ENCODE peak calls at places on chromosomes 11 and 22, in four cellular contexts. Z is Caco-2, U is tibial artery, L is lower lobe of right lung. S is an unnamed sample.
A peak's percentile ranks its signal among the peaks of the same experiment; 100 is the strongest.

GRCh38 chr11:130131957-130132850 is 27.4 kb upstream of the ST14 start:
- DNase-seq in Z (peak; percentile 85), U (no peak), L (no peak), S (peak; percentile 53)

GRCh38 chr11:81007046-81007445 is 1566.2 kb upstream of the TENM4 start:
- DNase-seq in U (no peak), Z (no peak), L (no peak), S (no peak)

GRCh38 chr11:65891180-65892136 is 985 bp downstream of the CCDC85B start:
- DNase-seq in U (peak; percentile 46), L (peak; percentile 62), Z (no peak), S (peak; percentile 59)

GRCh38 chr11:64759722-64760719 is at the start of gene PYGM:
- DNase-seq in U (peak; percentile 87), L (no peak), Z (peak; percentile 43), S (peak; percentile 78)

GRCh38 chr11:100681064-100681502 is 6.0 kb upstream of the ARHGAP42 start:
- DNase-seq in Z (peak; percentile 81), U (peak; percentile 77), L (peak; percentile 79), S (no peak)

GRCh38 chr11:31387379-31387778 is 17.7 kb downstream of the DNAJC24 start:
- DNase-seq in U (no peak), Z (peak; percentile 60), L (no peak), S (no peak)

GRCh38 chr11:24321229-24321628 is 175.6 kb upstream of the LUZP2 start:
- DNase-seq in L (no peak), U (no peak), Z (no peak), S (no peak)

GRCh38 chr22:30838111-30838510 is 130.5 kb downstream of the MORC2 start:
- DNase-seq in L (no peak), U (no peak), Z (no peak), S (no peak)

GRCh38 chr11:17382046-17382728 is 6.3 kb downstream of the KCNJ11 start:
- DNase-seq in L (no peak), Z (no peak), U (no peak), S (no peak)

GRCh38 chr22:23400286-23400981 is 179.7 kb downstream of the IGLL1 start:
- DNase-seq in Z (no peak), L (no peak), U (no peak), S (no peak)

GRCh38 chr11:16841481-16841880 is 103.0 kb downstream of the C11orf58 start:
- DNase-seq in Z (no peak), U (no peak), L (no peak), S (no peak)

GRCh38 chr22:20803696-20804324 is 29.9 kb downstream of the SERPIND1 start:
- DNase-seq in L (no peak), U (no peak), Z (peak; percentile 71), S (no peak)

GRCh38 chr11:43908191-43908590 is 27.6 kb downstream of the ALKBH3 start:
- DNase-seq in L (no peak), U (no peak), Z (no peak), S (no peak)
- H3K4me1 ChIP-seq in L (peaks cover 27% of the 10 kb centered on the region), U (peaks cover 8% of the 10 kb centered on the region), Z (no peaks in the 10 kb centered on the region), S (no peaks in the 10 kb centered on the region)

DNA sequence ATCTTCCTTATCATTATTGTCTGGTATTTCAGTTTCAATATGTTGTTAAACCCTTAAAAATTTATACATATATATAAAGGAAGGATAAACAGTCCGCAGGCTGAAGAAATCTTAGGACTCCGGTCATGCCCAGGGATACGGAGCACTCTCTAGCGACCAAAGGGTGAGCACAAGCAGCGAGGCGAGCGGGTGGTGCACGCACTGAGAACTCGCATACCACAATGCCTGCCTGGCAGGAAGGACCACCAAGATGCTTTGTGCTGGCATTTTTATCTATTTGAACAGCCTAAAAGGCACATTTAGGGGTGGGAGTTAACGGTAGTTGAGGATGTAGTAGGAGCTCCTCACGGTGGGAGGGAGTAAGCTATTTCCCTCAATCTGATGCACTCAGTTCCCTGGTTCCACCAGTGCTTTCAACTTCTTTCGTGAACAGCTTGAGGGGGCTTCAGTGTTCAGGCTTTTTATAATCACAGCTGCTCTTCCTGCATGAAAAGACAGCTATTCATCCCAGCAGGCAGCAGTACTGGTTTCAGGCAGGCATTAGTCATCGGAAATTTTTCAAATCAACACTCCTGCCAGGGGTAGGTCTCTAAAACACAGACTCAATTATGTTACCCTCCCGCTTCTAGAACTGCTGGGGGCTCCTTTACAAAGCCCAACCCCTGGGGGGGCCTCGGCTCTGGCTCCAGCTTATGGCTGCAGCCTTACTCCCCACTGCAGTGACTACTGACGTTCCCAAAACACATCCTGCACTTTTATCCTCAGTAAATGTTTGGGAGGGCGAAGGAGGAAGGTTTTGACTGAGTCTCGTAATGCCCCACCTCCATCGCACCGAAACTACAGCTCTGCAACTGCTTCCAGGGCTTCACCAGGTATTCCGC is 6.0 kb downstream of the POLDIP3 start:
- DNase-seq in L (no peak), Z (no peak), U (no peak), S (no peak)
- H3K4me3 ChIP-seq in L (no peak overlapping the region), Z (no peak overlapping the region), U (no peak overlapping the region), S (no peak overlapping the region)

DNA sequence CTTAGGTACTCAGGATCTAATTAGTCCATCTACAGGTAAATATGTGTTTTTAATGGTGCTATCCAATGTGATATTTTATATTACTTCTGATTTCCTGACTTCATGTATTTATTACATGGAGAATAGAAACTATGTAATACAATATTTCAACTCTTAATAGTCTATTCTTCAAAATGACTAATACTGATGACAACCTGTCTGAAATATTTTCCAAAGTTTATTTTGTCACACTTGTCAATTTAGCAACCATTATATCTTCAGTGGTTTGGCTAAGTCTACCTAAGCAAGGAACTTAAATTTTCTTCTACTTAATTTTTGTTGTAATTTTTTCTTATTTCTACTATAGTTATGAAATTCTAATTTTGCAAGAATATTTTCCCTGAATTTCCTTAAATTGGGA is 55.0 kb upstream of the CNTN5 start:
- DNase-seq in Z (no peak), L (no peak), U (no peak), S (no peak)
- H3K36me3 ChIP-seq in Z (no peaks in the 10 kb centered on the region), L (no peaks in the 10 kb centered on the region), U (no peaks in the 10 kb centered on the region), S (no peaks in the 10 kb centered on the region)

GRCh38 chr11:69285766-69286165 is 8.2 kb upstream of the MYEOV start:
- DNase-seq in Z (no peak), L (no peak), U (no peak), S (no peak)
- H3K4me1 ChIP-seq in Z (peaks cover 63% of the 10 kb centered on the region), L (peaks cover 24% of the 10 kb centered on the region), U (no peaks in the 10 kb centered on the region), S (no peaks in the 10 kb centered on the region)

GRCh38 chr11:114291381-114291780 is 4.8 kb upstream of the NNMT start:
- DNase-seq in U (no peak), Z (no peak), L (no peak), S (no peak)
- H3K4me3 ChIP-seq in U (no peak overlapping the region), Z (no peak overlapping the region), L (peak overlapping the region; percentile 2), S (no peak overlapping the region)

S was measured in HAP-1.